ENCODE peak calls at places on chromosomes 2 and 18, in nine cellular contexts. One of them, this sample, is unnamed.

GRCh38 chr2:130865401-130865800 is 28.7 kb downstream of the ARHGEF4 start:
- DNase-seq in heart left ventricle: no peak
- DNase-seq in stimulated activated CD8-positive, alpha-beta memory T cell treated with anti-CD3 and anti-CD28 coated beads, Interleukin-4, amount 100 ng/mL, for 1 hour: no peak
- DNase-seq in AG10803: no peak
- DNase-seq in AG04450: no peak
- DNase-seq in GM10248: no peak
- DNase-seq in cardiac muscle cell: no peak
- DNase-seq in fibroblast of mammary gland: no peak
- DNase-seq in iris pigment epithelial cell: no peak
- DNase-seq in this sample: no peak

GRCh38 chr2:3289526-3289925 is 88.1 kb downstream of the EIPR1 start:
- DNase-seq in GM10248: no peak
- DNase-seq in stimulated activated CD8-positive, alpha-beta memory T cell treated with anti-CD3 and anti-CD28 coated beads, Interleukin-4, amount 100 ng/mL, for 1 hour: no peak
- DNase-seq in AG10803: no peak
- DNase-seq in cardiac muscle cell: no peak
- DNase-seq in fibroblast of mammary gland: no peak
- DNase-seq in iris pigment epithelial cell: no peak
- DNase-seq in AG04450: no peak
- DNase-seq in heart left ventricle: no peak
- DNase-seq in this sample: no peak

GRCh38 chr18:11673560-11673959 is 15.5 kb upstream of the GNAL start:
- DNase-seq in AG10803: no peak
- DNase-seq in AG04450: no peak
- DNase-seq in GM10248: no peak
- DNase-seq in heart left ventricle: no peak
- DNase-seq in iris pigment epithelial cell: no peak
- DNase-seq in stimulated activated CD8-positive, alpha-beta memory T cell treated with anti-CD3 and anti-CD28 coated beads, Interleukin-4, amount 100 ng/mL, for 1 hour: no peak
- DNase-seq in fibroblast of mammary gland: no peak
- DNase-seq in cardiac muscle cell: no peak
- DNase-seq in this sample: no peak

GRCh38 chr2:85436836-85437487 is 18.4 kb downstream of the SH2D6 start:
- DNase-seq in cardiac muscle cell: no peak
- DNase-seq in fibroblast of mammary gland: no peak
- DNase-seq in GM10248: no peak
- DNase-seq in iris pigment epithelial cell: no peak
- DNase-seq in AG04450: no peak
- DNase-seq in AG10803: no peak
- DNase-seq in stimulated activated CD8-positive, alpha-beta memory T cell treated with anti-CD3 and anti-CD28 coated beads, Interleukin-4, amount 100 ng/mL, for 1 hour: no peak
- DNase-seq in heart left ventricle: no peak
- DNase-seq in this sample: no peak

GRCh38 chr2:127256381-127256780 is 36.3 kb upstream of the CYP27C1 start:
- DNase-seq in AG04450: no peak
- DNase-seq in iris pigment epithelial cell: no peak
- DNase-seq in stimulated activated CD8-positive, alpha-beta memory T cell treated with anti-CD3 and anti-CD28 coated beads, Interleukin-4, amount 100 ng/mL, for 1 hour: no peak
- DNase-seq in AG10803: no peak
- DNase-seq in cardiac muscle cell: no peak
- DNase-seq in heart left ventricle: no peak
- DNase-seq in fibroblast of mammary gland: no peak
- DNase-seq in GM10248: no peak
- DNase-seq in this sample: no peak

GRCh38 chr2:236876642-236877041 is 209.0 kb upstream of the COPS8 start:
- DNase-seq in cardiac muscle cell: no peak
- DNase-seq in fibroblast of mammary gland: no peak
- DNase-seq in AG04450: no peak
- DNase-seq in stimulated activated CD8-positive, alpha-beta memory T cell treated with anti-CD3 and anti-CD28 coated beads, Interleukin-4, amount 100 ng/mL, for 1 hour: no peak
- DNase-seq in AG10803: no peak
- DNase-seq in heart left ventricle: no peak
- DNase-seq in GM10248: no peak
- DNase-seq in iris pigment epithelial cell: no peak
- DNase-seq in this sample: no peak

GRCh38 chr2:155418753-155419152 is 720.3 kb downstream of the KCNJ3 start:
- DNase-seq in heart left ventricle: no peak
- DNase-seq in AG04450: no peak
- DNase-seq in stimulated activated CD8-positive, alpha-beta memory T cell treated with anti-CD3 and anti-CD28 coated beads, Interleukin-4, amount 100 ng/mL, for 1 hour: no peak
- DNase-seq in fibroblast of mammary gland: no peak
- DNase-seq in cardiac muscle cell: no peak
- DNase-seq in GM10248: no peak
- DNase-seq in AG10803: no peak
- DNase-seq in iris pigment epithelial cell: no peak
- DNase-seq in this sample: no peak

GRCh38 chr2:118185210-118186109 is 97.2 kb downstream of the INSIG2 start:
- DNase-seq in stimulated activated CD8-positive, alpha-beta memory T cell treated with anti-CD3 and anti-CD28 coated beads, Interleukin-4, amount 100 ng/mL, for 1 hour: peak; percentile 7
- DNase-seq in AG04450: no peak
- DNase-seq in iris pigment epithelial cell: peak; percentile 30
- DNase-seq in GM10248: peak; percentile 75
- DNase-seq in cardiac muscle cell: peak; percentile 42
- DNase-seq in AG10803: peak; percentile 45
- DNase-seq in heart left ventricle: peak; percentile 45
- DNase-seq in fibroblast of mammary gland: peak; percentile 30
- DNase-seq in this sample: peak; percentile 73

GRCh38 chr2:130720036-130720435 is 8.8 kb upstream of the GPR148 start:
- DNase-seq in stimulated activated CD8-positive, alpha-beta memory T cell treated with anti-CD3 and anti-CD28 coated beads, Interleukin-4, amount 100 ng/mL, for 1 hour: no peak
- DNase-seq in AG04450: no peak
- DNase-seq in GM10248: no peak
- DNase-seq in AG10803: no peak
- DNase-seq in iris pigment epithelial cell: no peak
- DNase-seq in cardiac muscle cell: no peak
- DNase-seq in fibroblast of mammary gland: no peak
- DNase-seq in heart left ventricle: no peak
- DNase-seq in this sample: no peak

GRCh38 chr2:109545828-109546713 is 67.7 kb downstream of the SEPTIN10 start:
- DNase-seq in AG04450: peak; percentile 27
- DNase-seq in stimulated activated CD8-positive, alpha-beta memory T cell treated with anti-CD3 and anti-CD28 coated beads, Interleukin-4, amount 100 ng/mL, for 1 hour: no peak
- DNase-seq in iris pigment epithelial cell: peak; percentile 65
- DNase-seq in GM10248: peak; percentile 40
- DNase-seq in heart left ventricle: peak; percentile 67
- DNase-seq in AG10803: peak; percentile 49
- DNase-seq in fibroblast of mammary gland: peak; percentile 58
- DNase-seq in cardiac muscle cell: peak; percentile 77
- DNase-seq in this sample: peak; percentile 76

GRCh38 chr18:74183110-74183509 is 34.8 kb downstream of the TIMM21 start:
- DNase-seq in GM10248: no peak
- DNase-seq in iris pigment epithelial cell: no peak
- DNase-seq in cardiac muscle cell: no peak
- DNase-seq in heart left ventricle: no peak
- DNase-seq in fibroblast of mammary gland: no peak
- DNase-seq in AG04450: no peak
- DNase-seq in stimulated activated CD8-positive, alpha-beta memory T cell treated with anti-CD3 and anti-CD28 coated beads, Interleukin-4, amount 100 ng/mL, for 1 hour: no peak
- DNase-seq in AG10803: no peak
- DNase-seq in this sample: no peak

GRCh38 chr18:34224423-34225217 is at the start of gene NOL4:
- DNase-seq in fibroblast of mammary gland: no peak
- DNase-seq in GM10248: peak; percentile 22
- DNase-seq in AG10803: no peak
- DNase-seq in AG04450: no peak
- DNase-seq in iris pigment epithelial cell: peak; percentile 4
- DNase-seq in heart left ventricle: no peak
- DNase-seq in stimulated activated CD8-positive, alpha-beta memory T cell treated with anti-CD3 and anti-CD28 coated beads, Interleukin-4, amount 100 ng/mL, for 1 hour: no peak
- DNase-seq in cardiac muscle cell: peak; percentile 9
- DNase-seq in this sample: peak; percentile 22

GRCh38 chr2:110777531-110778311 is 45.3 kb downstream of the ACOXL start:
- DNase-seq in AG10803: no peak
- DNase-seq in iris pigment epithelial cell: no peak
- DNase-seq in GM10248: no peak
- DNase-seq in stimulated activated CD8-positive, alpha-beta memory T cell treated with anti-CD3 and anti-CD28 coated beads, Interleukin-4, amount 100 ng/mL, for 1 hour: no peak
- DNase-seq in heart left ventricle: no peak
- DNase-seq in AG04450: no peak
- DNase-seq in cardiac muscle cell: no peak
- DNase-seq in fibroblast of mammary gland: no peak
- DNase-seq in this sample: no peak

GRCh38 chr2:94966689-94967088 is 58.8 kb upstream of the MAL start:
- DNase-seq in cardiac muscle cell: no peak
- DNase-seq in GM10248: no peak
- DNase-seq in iris pigment epithelial cell: no peak
- DNase-seq in stimulated activated CD8-positive, alpha-beta memory T cell treated with anti-CD3 and anti-CD28 coated beads, Interleukin-4, amount 100 ng/mL, for 1 hour: no peak
- DNase-seq in AG10803: no peak
- DNase-seq in AG04450: no peak
- DNase-seq in fibroblast of mammary gland: no peak
- DNase-seq in heart left ventricle: no peak
- DNase-seq in this sample: no peak

GRCh38 chr2:241753493-241753892 is 19.1 kb downstream of the D2HGDH start:
- DNase-seq in cardiac muscle cell: no peak
- DNase-seq in stimulated activated CD8-positive, alpha-beta memory T cell treated with anti-CD3 and anti-CD28 coated beads, Interleukin-4, amount 100 ng/mL, for 1 hour: no peak
- DNase-seq in iris pigment epithelial cell: no peak
- DNase-seq in heart left ventricle: no peak
- DNase-seq in AG10803: no peak
- DNase-seq in GM10248: no peak
- DNase-seq in AG04450: no peak
- DNase-seq in fibroblast of mammary gland: no peak
- DNase-seq in this sample: no peak

GRCh38 chr2:15313657-15314056 is 247.5 kb downstream of the NBAS start:
- DNase-seq in fibroblast of mammary gland: peak; percentile 64
- DNase-seq in AG04450: peak; percentile 18
- DNase-seq in cardiac muscle cell: peak; percentile 32
- DNase-seq in GM10248: peak; percentile 43
- DNase-seq in AG10803: peak; percentile 31
- DNase-seq in heart left ventricle: no peak
- DNase-seq in iris pigment epithelial cell: peak; percentile 72
- DNase-seq in stimulated activated CD8-positive, alpha-beta memory T cell treated with anti-CD3 and anti-CD28 coated beads, Interleukin-4, amount 100 ng/mL, for 1 hour: no peak
- DNase-seq in this sample: peak; percentile 39

GRCh38 chr2:24241528-24241927 is 66.7 kb downstream of the FAM228A start:
- DNase-seq in stimulated activated CD8-positive, alpha-beta memory T cell treated with anti-CD3 and anti-CD28 coated beads, Interleukin-4, amount 100 ng/mL, for 1 hour: no peak
- DNase-seq in heart left ventricle: no peak
- DNase-seq in iris pigment epithelial cell: no peak
- DNase-seq in fibroblast of mammary gland: no peak
- DNase-seq in GM10248: no peak
- DNase-seq in cardiac muscle cell: no peak
- DNase-seq in AG04450: no peak
- DNase-seq in AG10803: no peak
- DNase-seq in this sample: no peak

GRCh38 chr2:47119001-47119400 is 36.1 kb downstream of the STPG4 start:
- DNase-seq in GM10248: no peak
- DNase-seq in AG10803: peak; percentile 71
- DNase-seq in AG04450: no peak
- DNase-seq in fibroblast of mammary gland: peak; percentile 89
- DNase-seq in cardiac muscle cell: peak; percentile 38
- DNase-seq in stimulated activated CD8-positive, alpha-beta memory T cell treated with anti-CD3 and anti-CD28 coated beads, Interleukin-4, amount 100 ng/mL, for 1 hour: no peak
- DNase-seq in heart left ventricle: no peak
- DNase-seq in iris pigment epithelial cell: peak; percentile 62
- DNase-seq in this sample: peak; percentile 87

GRCh38 chr2:75194184-75194868 is 5.0 kb downstream of the TACR1 start:
- DNase-seq in heart left ventricle: no peak
- DNase-seq in cardiac muscle cell: no peak
- DNase-seq in GM10248: no peak
- DNase-seq in stimulated activated CD8-positive, alpha-beta memory T cell treated with anti-CD3 and anti-CD28 coated beads, Interleukin-4, amount 100 ng/mL, for 1 hour: no peak
- DNase-seq in fibroblast of mammary gland: no peak
- DNase-seq in AG10803: no peak
- DNase-seq in iris pigment epithelial cell: no peak
- DNase-seq in AG04450: no peak
- DNase-seq in this sample: no peak

GRCh38 chr2:75633620-75634019 is 13.0 kb upstream of the MRPL19 start:
- DNase-seq in stimulated activated CD8-positive, alpha-beta memory T cell treated with anti-CD3 and anti-CD28 coated beads, Interleukin-4, amount 100 ng/mL, for 1 hour: no peak
- DNase-seq in fibroblast of mammary gland: no peak
- DNase-seq in AG04450: no peak
- DNase-seq in GM10248: no peak
- DNase-seq in cardiac muscle cell: no peak
- DNase-seq in iris pigment epithelial cell: no peak
- DNase-seq in heart left ventricle: no peak
- DNase-seq in AG10803: no peak
- DNase-seq in this sample: no peak

GRCh38 chr2:227655454-227655853 is 11.2 kb upstream of the SCYGR5 start:
- DNase-seq in AG10803: peak; percentile 82
- DNase-seq in iris pigment epithelial cell: peak; percentile 95
- DNase-seq in GM10248: peak; percentile 18
- DNase-seq in cardiac muscle cell: peak; percentile 90
- DNase-seq in stimulated activated CD8-positive, alpha-beta memory T cell treated with anti-CD3 and anti-CD28 coated beads, Interleukin-4, amount 100 ng/mL, for 1 hour: no peak
- DNase-seq in heart left ventricle: no peak
- DNase-seq in AG04450: peak; percentile 8
- DNase-seq in fibroblast of mammary gland: peak; percentile 97
- DNase-seq in this sample: peak; percentile 95

GRCh38 chr2:112075490-112076260 is 20.6 kb downstream of the TMEM87B start:
- DNase-seq in fibroblast of mammary gland: no peak
- DNase-seq in stimulated activated CD8-positive, alpha-beta memory T cell treated with anti-CD3 and anti-CD28 coated beads, Interleukin-4, amount 100 ng/mL, for 1 hour: no peak
- DNase-seq in AG10803: no peak
- DNase-seq in GM10248: no peak
- DNase-seq in heart left ventricle: no peak
- DNase-seq in cardiac muscle cell: peak; percentile 45
- DNase-seq in AG04450: no peak
- DNase-seq in iris pigment epithelial cell: peak; percentile 41
- DNase-seq in this sample: peak; percentile 30